ENCODE peak calls at places on chromosomes 13 and 19, in four cellular contexts. Q, H, K and X are unnamed samples.

GRCh38 chr13:101626925-101627555 is 174.6 kb downstream of the ITGBL1 start:
- DNase-seq in Q (no peak), H (peak), K (no peak), X (no peak)

GRCh38 chr13:29059837-29060236 is 239.7 kb downstream of the MTUS2 start:
- DNase-seq in Q (no peak), H (no peak), K (no peak), X (no peak)

GRCh38 chr19:36876993-36877938 is 26.6 kb downstream of the ZNF345 start:
- DNase-seq in Q (no peak), H (peak), K (no peak), X (no peak)

GRCh38 chr19:15294591-15294990 is 37.7 kb downstream of the BRD4 start:
- DNase-seq in Q (no peak), H (no peak), K (no peak), X (no peak)

GRCh38 chr19:4910594-4911273 is 1.4 kb downstream of the UHRF1 start:
- DNase-seq in Q (no peak), H (peak), K (no peak), X (no peak)

GRCh38 chr13:76709851-76710250 is 176.4 kb downstream of the KCTD12 start:
- DNase-seq in Q (no peak), H (no peak), K (no peak), X (no peak)

GRCh38 chr19:13329766-13330165 is 176.5 kb downstream of the CACNA1A start:
- DNase-seq in Q (no peak), H (no peak), K (no peak), X (no peak)

GRCh38 chr13:113151745-113152707 is 6.4 kb upstream of the PROZ start:
- DNase-seq in Q (peak), H (peak), K (no peak), X (no peak)

GRCh38 chr13:103067751-103068563 is 1.7 kb upstream of the SLC10A2 start:
- DNase-seq in Q (no peak), H (no peak), K (no peak), X (peak)

GRCh38 chr13:45659536-45659935 is 42.6 kb upstream of the CBY2 start:
- DNase-seq in Q (no peak), H (no peak), K (no peak), X (no peak)
- H3K27ac ChIP-seq in Q (no peak), H (no peak), K (no peak), X (no peak)

DNA sequence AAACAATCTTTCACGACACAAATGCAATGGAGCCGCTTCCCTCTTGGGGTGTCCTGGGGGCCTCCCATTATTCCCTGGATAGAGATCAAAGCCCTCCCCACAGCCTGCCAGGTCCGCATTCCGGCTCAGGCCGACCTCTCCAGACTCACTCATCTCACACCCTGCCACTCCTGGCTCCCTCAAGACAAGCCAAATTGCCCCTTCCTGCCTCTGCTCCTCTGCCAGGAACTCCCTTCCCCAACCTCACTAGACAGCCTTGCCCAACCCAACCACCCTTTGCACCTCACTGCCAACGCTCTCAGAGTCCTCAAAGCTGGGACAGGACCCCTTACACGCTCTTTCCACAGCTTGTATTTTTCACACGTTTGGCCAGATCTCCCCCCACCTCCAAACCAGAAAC is 1.5 kb downstream of the ABHD17A start:
- DNase-seq in Q (no peak), H (no peak), K (no peak), X (no peak)
- H3K27ac ChIP-seq in Q (no peak), H (peak), K (peak), X (no peak)

DNA sequence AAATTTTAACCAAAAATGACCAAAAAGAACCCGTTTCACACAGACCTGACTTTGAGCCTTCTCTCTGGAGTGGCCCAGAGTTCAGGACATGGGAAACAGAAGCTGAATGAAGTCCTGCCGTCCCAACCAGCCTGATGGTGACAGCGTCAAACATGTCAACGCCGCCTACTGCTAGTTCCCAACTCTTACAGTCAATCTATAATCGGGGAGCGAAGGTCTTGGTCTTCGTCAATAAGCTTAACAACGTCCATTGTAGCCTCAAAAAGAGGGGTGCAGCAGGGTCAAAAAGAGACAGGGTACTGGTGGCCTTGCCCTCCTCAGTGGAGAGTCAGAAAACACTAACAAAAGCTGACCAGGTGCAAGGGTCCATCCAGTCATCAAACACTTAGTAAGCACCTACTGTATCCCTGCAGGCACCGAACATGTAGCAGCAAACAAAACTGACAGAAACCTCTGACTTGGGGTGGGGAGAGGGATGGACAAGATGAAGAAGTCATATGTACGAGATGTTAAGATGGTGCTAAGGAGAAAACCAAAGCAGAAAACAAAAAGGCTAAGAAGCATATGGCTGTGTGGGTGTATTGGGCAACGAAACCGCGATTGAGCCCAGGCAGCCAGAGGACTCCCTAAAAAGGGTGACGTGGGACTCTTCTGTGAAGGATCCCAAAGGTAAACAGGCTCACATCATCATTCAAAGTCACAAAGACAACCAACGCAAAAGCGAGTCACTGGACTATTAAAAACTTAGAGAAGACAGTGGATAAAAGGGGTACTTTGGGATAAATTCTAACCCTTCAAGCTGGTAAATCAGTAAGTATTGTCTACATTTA is 12.0 kb downstream of the MLLT1 start:
- DNase-seq in Q (no peak), H (no peak), K (no peak), X (no peak)
- H3K27ac ChIP-seq in Q (no peak), H (no peak), K (no peak), X (no peak)

DNA sequence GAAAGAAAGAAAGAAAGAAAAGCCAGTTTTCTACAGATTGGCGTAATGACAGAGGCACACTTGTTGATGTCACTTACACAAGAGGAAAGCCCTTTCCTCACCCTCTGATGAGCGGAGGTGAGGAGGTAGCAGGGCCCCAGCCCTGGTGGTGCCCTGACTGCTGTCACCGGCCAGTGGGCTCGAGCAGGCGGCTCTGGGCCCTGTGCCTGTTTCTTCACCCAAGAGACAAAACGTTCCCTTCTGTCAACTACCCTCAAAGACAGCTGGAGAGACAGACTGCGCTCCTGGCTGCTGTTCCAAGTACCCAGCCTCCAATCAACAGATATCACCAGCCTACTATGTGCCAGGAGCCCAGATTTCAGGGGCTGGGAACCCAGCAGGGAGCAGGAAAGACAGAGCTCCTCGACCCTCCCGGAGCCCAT is 10.1 kb downstream of the EPS15L1 start:
- DNase-seq in Q (no peak), H (no peak), K (no peak), X (no peak)
- H3K27ac ChIP-seq in Q (no peak), H (no peak), K (no peak), X (no peak)

GRCh38 chr19:18027151-18027550 is 19.2 kb downstream of the ARRDC2 start:
- DNase-seq in Q (no peak), H (no peak), K (no peak), X (no peak)

GRCh38 chr19:18021121-18021755 is 13.3 kb downstream of the ARRDC2 start:
- DNase-seq in Q (no peak), H (peak), K (peak), X (no peak)

GRCh38 chr19:18020212-18021067 is 12.5 kb downstream of the ARRDC2 start:
- DNase-seq in Q (no peak), H (no peak), K (no peak), X (no peak)

DNA sequence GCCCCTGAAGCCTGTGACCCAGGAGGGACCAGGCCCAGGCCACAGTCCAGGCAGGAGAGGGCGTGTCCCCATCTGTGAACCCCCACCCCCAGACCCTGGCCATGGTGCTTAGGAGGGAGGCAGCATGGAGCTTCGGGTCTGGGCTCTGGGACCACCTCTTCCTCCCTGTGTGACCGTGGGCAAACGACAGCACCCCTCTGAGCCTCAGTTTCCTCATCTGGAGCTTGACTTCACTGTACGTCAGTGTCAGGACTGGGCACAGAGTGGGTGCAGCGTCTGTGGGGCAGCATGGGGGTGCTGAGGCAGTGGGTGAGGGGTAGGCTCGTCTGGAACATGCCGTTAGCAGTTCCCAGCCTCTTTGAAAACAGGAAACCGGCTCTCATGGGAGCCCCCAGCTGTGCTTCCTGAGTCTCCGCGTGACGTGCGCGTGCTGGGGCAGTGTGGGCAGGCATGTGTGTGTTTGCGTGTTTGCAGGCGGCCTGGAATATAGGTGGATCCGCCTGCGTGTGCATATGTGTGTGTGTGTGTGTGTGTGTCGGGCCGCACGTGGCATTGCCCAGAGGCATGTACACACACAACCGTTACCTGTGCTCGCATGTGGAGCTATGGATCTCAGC is 15.7 kb downstream of the ARRDC2 start:
- DNase-seq in Q (no peak), H (no peak), K (peak), X (no peak)
- H3K27ac ChIP-seq in Q (no peak), H (no peak), K (peak), X (no peak)

GRCh38 chr19:8052464-8052859 is at the start of gene CCL25:
- DNase-seq in Q (no peak), H (no peak), K (no peak), X (no peak)
- H3K27ac ChIP-seq in Q (no peak), H (no peak), K (no peak), X (no peak)

GRCh38 chr19:18099623-18099995 is 2.0 kb downstream of the MAST3 start:
- DNase-seq in Q (no peak), H (no peak), K (no peak), X (no peak)
- H3K27ac ChIP-seq in Q (no peak), H (no peak), K (no peak), X (no peak)

DNA sequence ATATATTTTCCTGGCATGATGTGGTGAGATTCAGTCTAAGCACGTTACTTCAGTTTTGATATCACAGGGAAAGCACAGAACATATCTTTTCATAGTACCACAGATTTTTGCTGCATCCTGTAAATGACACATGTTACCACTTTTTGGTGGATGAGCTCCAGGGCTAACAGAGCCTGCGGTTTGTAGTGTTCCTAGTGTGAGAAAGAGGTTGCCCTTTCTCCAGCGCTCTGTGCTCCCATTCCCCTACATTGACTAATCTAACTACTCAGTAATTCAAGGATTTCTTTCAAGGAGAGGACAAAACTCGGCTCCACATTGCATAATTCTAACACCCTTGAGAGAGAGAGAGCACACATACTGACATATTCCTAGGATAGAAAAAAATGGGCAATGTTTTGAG is 409.1 kb downstream of the GPC6 start:
- DNase-seq in Q (no peak), H (peak), K (no peak), X (no peak)
- H3K27ac ChIP-seq in Q (no peak), H (no peak), K (no peak), X (no peak)

GRCh38 chr19:31313291-31314030 is 35.8 kb downstream of the TSHZ3 start:
- DNase-seq in Q (no peak), H (no peak), K (no peak), X (no peak)
- H3K27ac ChIP-seq in Q (no peak), H (no peak), K (no peak), X (no peak)

GRCh38 chr19:51695088-51695487 is 2.0 kb downstream of the SPACA6 start:
- DNase-seq in Q (no peak), H (no peak), K (no peak), X (no peak)
- H3K27ac ChIP-seq in Q (no peak), H (no peak), K (no peak), X (no peak)